ENCODE peak calls at places on chromosomes 5 and 9, in ten cellular contexts. One of them, this sample, is unnamed.

GRCh38 chr5:157388148-157388547 is 71.9 kb upstream of the NIPAL4 start:
- DNase-seq in SJSA1: no peak
- DNase-seq in fibroblast of mammary gland: no peak
- DNase-seq in GM23248: peak
- DNase-seq in NCI-H1092: no peak
- DNase-seq in NK-92 treated with Interleukin-12 subunit alpha and Interleukin-12 subunit beta, amount 100 ng/mL, for 24 hours: no peak
- DNase-seq in activated CD8-positive, alpha-beta memory T cell treated with anti-CD3 and anti-CD28 coated beads for 4 hours: no peak
- DNase-seq in GM12891: no peak
- DNase-seq in uterus: no peak
- DNase-seq in stomach: no peak
- DNase-seq in this sample: no peak

GRCh38 chr9:134648701-134649525 is 7.3 kb downstream of the COL5A1 start:
- DNase-seq in SJSA1: peak
- DNase-seq in fibroblast of mammary gland: peak
- DNase-seq in GM23248: peak
- DNase-seq in NCI-H1092: no peak
- DNase-seq in NK-92 treated with Interleukin-12 subunit alpha and Interleukin-12 subunit beta, amount 100 ng/mL, for 24 hours: no peak
- DNase-seq in activated CD8-positive, alpha-beta memory T cell treated with anti-CD3 and anti-CD28 coated beads for 4 hours: no peak
- DNase-seq in GM12891: no peak
- DNase-seq in uterus: no peak
- DNase-seq in stomach: no peak
- DNase-seq in this sample: no peak

GRCh38 chr9:108588246-108588645 is 267.5 kb downstream of the ACTL7B start:
- DNase-seq in SJSA1: no peak
- DNase-seq in fibroblast of mammary gland: no peak
- DNase-seq in GM23248: no peak
- DNase-seq in NCI-H1092: no peak
- DNase-seq in NK-92 treated with Interleukin-12 subunit alpha and Interleukin-12 subunit beta, amount 100 ng/mL, for 24 hours: no peak
- DNase-seq in activated CD8-positive, alpha-beta memory T cell treated with anti-CD3 and anti-CD28 coated beads for 4 hours: no peak
- DNase-seq in GM12891: no peak
- DNase-seq in uterus: no peak
- DNase-seq in stomach: no peak
- DNase-seq in this sample: no peak

GRCh38 chr9:127712851-127713250 is 2.6 kb downstream of the PTRH1 start:
- DNase-seq in SJSA1: no peak
- DNase-seq in fibroblast of mammary gland: no peak
- DNase-seq in GM23248: no peak
- DNase-seq in NCI-H1092: no peak
- DNase-seq in NK-92 treated with Interleukin-12 subunit alpha and Interleukin-12 subunit beta, amount 100 ng/mL, for 24 hours: no peak
- DNase-seq in activated CD8-positive, alpha-beta memory T cell treated with anti-CD3 and anti-CD28 coated beads for 4 hours: no peak
- DNase-seq in GM12891: no peak
- DNase-seq in uterus: no peak
- DNase-seq in stomach: no peak
- DNase-seq in this sample: no peak

GRCh38 chr5:150661821-150662596 is 958 bp downstream of the MYOZ3 start:
- DNase-seq in SJSA1: no peak
- DNase-seq in fibroblast of mammary gland: no peak
- DNase-seq in GM23248: no peak
- DNase-seq in NCI-H1092: no peak
- DNase-seq in NK-92 treated with Interleukin-12 subunit alpha and Interleukin-12 subunit beta, amount 100 ng/mL, for 24 hours: no peak
- DNase-seq in activated CD8-positive, alpha-beta memory T cell treated with anti-CD3 and anti-CD28 coated beads for 4 hours: no peak
- DNase-seq in GM12891: no peak
- DNase-seq in uterus: peak
- DNase-seq in stomach: no peak
- DNase-seq in this sample: no peak

GRCh38 chr9:133125706-133126696 is 5.0 kb upstream of the RALGDS start:
- DNase-seq in SJSA1: no peak
- DNase-seq in fibroblast of mammary gland: peak
- DNase-seq in GM23248: peak
- DNase-seq in NCI-H1092: no peak
- DNase-seq in NK-92 treated with Interleukin-12 subunit alpha and Interleukin-12 subunit beta, amount 100 ng/mL, for 24 hours: no peak
- DNase-seq in activated CD8-positive, alpha-beta memory T cell treated with anti-CD3 and anti-CD28 coated beads for 4 hours: no peak
- DNase-seq in GM12891: peak
- DNase-seq in uterus: peak
- DNase-seq in stomach: no peak
- DNase-seq in this sample: no peak

GRCh38 chr5:151684690-151685361 is 1.9 kb downstream of the SPARC start:
- DNase-seq in SJSA1: peak
- DNase-seq in fibroblast of mammary gland: peak
- DNase-seq in GM23248: peak
- DNase-seq in NCI-H1092: no peak
- DNase-seq in NK-92 treated with Interleukin-12 subunit alpha and Interleukin-12 subunit beta, amount 100 ng/mL, for 24 hours: no peak
- DNase-seq in activated CD8-positive, alpha-beta memory T cell treated with anti-CD3 and anti-CD28 coated beads for 4 hours: no peak
- DNase-seq in GM12891: no peak
- DNase-seq in uterus: peak
- DNase-seq in stomach: no peak
- DNase-seq in this sample: peak

GRCh38 chr5:119269061-119269579 is 86.7 kb upstream of the TNFAIP8 start:
- DNase-seq in SJSA1: no peak
- DNase-seq in fibroblast of mammary gland: peak
- DNase-seq in GM23248: peak
- DNase-seq in NCI-H1092: no peak
- DNase-seq in NK-92 treated with Interleukin-12 subunit alpha and Interleukin-12 subunit beta, amount 100 ng/mL, for 24 hours: peak
- DNase-seq in activated CD8-positive, alpha-beta memory T cell treated with anti-CD3 and anti-CD28 coated beads for 4 hours: no peak
- DNase-seq in GM12891: no peak
- DNase-seq in uterus: peak
- DNase-seq in stomach: peak
- DNase-seq in this sample: peak

GRCh38 chr5:57042524-57042931 is 90.6 kb upstream of the MIER3 start:
- DNase-seq in SJSA1: no peak
- DNase-seq in fibroblast of mammary gland: no peak
- DNase-seq in GM23248: no peak
- DNase-seq in NCI-H1092: no peak
- DNase-seq in NK-92 treated with Interleukin-12 subunit alpha and Interleukin-12 subunit beta, amount 100 ng/mL, for 24 hours: no peak
- DNase-seq in activated CD8-positive, alpha-beta memory T cell treated with anti-CD3 and anti-CD28 coated beads for 4 hours: no peak
- DNase-seq in GM12891: no peak
- DNase-seq in uterus: no peak
- DNase-seq in stomach: no peak
- DNase-seq in this sample: no peak

GRCh38 chr5:74370168-74370567 is 270.4 kb downstream of the ENC1 start:
- DNase-seq in SJSA1: no peak
- DNase-seq in fibroblast of mammary gland: no peak
- DNase-seq in GM23248: no peak
- DNase-seq in NCI-H1092: no peak
- DNase-seq in NK-92 treated with Interleukin-12 subunit alpha and Interleukin-12 subunit beta, amount 100 ng/mL, for 24 hours: no peak
- DNase-seq in activated CD8-positive, alpha-beta memory T cell treated with anti-CD3 and anti-CD28 coated beads for 4 hours: no peak
- DNase-seq in GM12891: no peak
- DNase-seq in uterus: no peak
- DNase-seq in stomach: no peak
- DNase-seq in this sample: no peak